ENCODE peak calls at places on chromosome 2, in four cellular contexts. M is iris pigment epithelial cell; L is activated T-helper 1 cell treated with anti-CD3 and anti-CD28 coated beads, Interleukin-2, amount 50 U/mL, for 16 hours; F is neural crest cell. O is an unnamed sample.

GRCh38 chr2:69453475-69454129 is 16.4 kb upstream of the NFU1 start:
- DNase-seq in M (peak), L (no peak), F (no peak), O (no peak)

GRCh38 chr2:71064754-71065621 is 3.5 kb upstream of the NAGK start:
- DNase-seq in M (peak), L (no peak), F (no peak), O (peak)

GRCh38 chr2:28250006-28250405 is 142.7 kb upstream of the FOSL2 start:
- DNase-seq in M (peak), L (no peak), F (no peak), O (peak)

GRCh38 chr2:86747708-86748627 is 27.9 kb downstream of the RMND5A start:
- DNase-seq in M (peak), L (no peak), F (no peak), O (peak)

GRCh38 chr2:132901661-132902060 is 231.7 kb upstream of the LYPD1 start:
- DNase-seq in M (no peak), L (no peak), F (no peak), O (no peak)

GRCh38 chr2:44925561-44926087 is 15.9 kb upstream of the SIX3 start:
- DNase-seq in M (no peak), L (no peak), F (no peak), O (no peak)

GRCh38 chr2:230124792-230125452 is 56.2 kb upstream of the SLC16A14 start:
- DNase-seq in M (no peak), L (no peak), F (no peak), O (no peak)

GRCh38 chr2:215288112-215288815 is 23.6 kb upstream of the ATIC start:
- DNase-seq in M (no peak), L (no peak), F (no peak), O (no peak)

GRCh38 chr2:84846041-84846663 is 34.7 kb downstream of the TRABD2A start:
- DNase-seq in M (peak), L (no peak), F (no peak), O (peak)

GRCh38 chr2:235148201-235149170 is 196.7 kb downstream of the SH3BP4 start:
- DNase-seq in M (no peak), L (no peak), F (no peak), O (no peak)

GRCh38 chr2:38202713-38203454 is 126.9 kb upstream of the CYP1B1 start:
- DNase-seq in M (no peak), L (no peak), F (no peak), O (no peak)

GRCh38 chr2:234003972-234004617 is 46.4 kb upstream of the SPP2 start:
- DNase-seq in M (peak), L (no peak), F (no peak), O (peak)

GRCh38 chr2:47486858-47487497 is 84.0 kb downstream of the MSH2 start:
- DNase-seq in M (peak), L (no peak), F (no peak), O (peak)

GRCh38 chr2:122412360-122412759 is 656.9 kb downstream of the TSN start:
- DNase-seq in M (no peak), L (no peak), F (no peak), O (no peak)

GRCh38 chr2:70939001-70939846 is 3.5 kb downstream of the ATP6V1B1 start:
- DNase-seq in M (no peak), L (no peak), F (no peak), O (no peak)